ENCODE peak calls at places on chromosomes 11 and 22, in five cellular contexts. T, S, M, B and V are unnamed samples.

GRCh38 chr22:36155702-36156101 is 4.9 kb downstream of the APOL3 start:
- DNase-seq in M (peak; percentile 44), S (peak; percentile 40), B (peak; percentile 83), T (no peak), V (peak; percentile 27)

GRCh38 chr11:124717786-124718634 is 21.7 kb upstream of the NRGN start:
- DNase-seq in T (no peak), B (peak; percentile 32), M (no peak), S (peak; percentile 30), V (no peak)

GRCh38 chr11:86440305-86440716 is 65.6 kb downstream of the CCDC81 start:
- DNase-seq in M (no peak), S (no peak), B (peak; percentile 39), T (no peak), V (no peak)

GRCh38 chr11:34915136-34916013 is 804 bp downstream of the APIP start:
- DNase-seq in B (no peak), M (no peak), T (no peak), S (peak; percentile 58), V (peak; percentile 48)

GRCh38 chr11:47056261-47056915 is 119.8 kb downstream of the CSTPP1 start:
- DNase-seq in S (no peak), T (no peak), M (no peak), B (no peak), V (no peak)

GRCh38 chr11:35334385-35335090 is 84.8 kb downstream of the SLC1A2 start:
- DNase-seq in B (no peak), T (no peak), M (no peak), S (no peak), V (no peak)

GRCh38 chr11:12458042-12458441 is 80.7 kb downstream of the PARVA start:
- DNase-seq in T (no peak), B (no peak), S (no peak), M (no peak), V (no peak)

GRCh38 chr22:43477151-43477725 is 65.4 kb downstream of the MPPED1 start:
- DNase-seq in S (no peak), B (no peak), M (no peak), T (no peak), V (no peak)

GRCh38 chr11:60788401-60789110 is 3.4 kb downstream of the MS4A10 start:
- DNase-seq in T (no peak), B (no peak), S (no peak), M (no peak), V (no peak)

GRCh38 chr11:103464420-103464819 is 355.2 kb downstream of the DYNC2H1 start:
- DNase-seq in B (no peak), T (no peak), M (no peak), S (no peak), V (no peak)

GRCh38 chr22:46833228-46833627 is 70.8 kb downstream of the TBC1D22A start:
- DNase-seq in T (no peak), B (no peak), S (no peak), M (no peak), V (no peak)

GRCh38 chr11:128523616-128524015 is 63.7 kb downstream of the ETS1 start:
- DNase-seq in M (no peak), T (no peak), B (no peak), S (no peak), V (no peak)

GRCh38 chr11:2122222-2122906 is 16.8 kb downstream of the IGF2 start:
- DNase-seq in T (no peak), S (no peak), B (no peak), M (no peak), V (no peak)

GRCh38 chr11:115503083-115503885 is 931 bp downstream of the CADM1 start:
- DNase-seq in T (no peak), B (peak; percentile 61), S (peak; percentile 91), M (peak; percentile 74), V (peak; percentile 91)

GRCh38 chr11:26348776-26349175 is 16.8 kb downstream of the ANO3 start:
- DNase-seq in B (no peak), T (no peak), M (no peak), S (no peak), V (no peak)

GRCh38 chr22:19691721-19692341 is 22.5 kb upstream of the SEPTIN5 start:
- DNase-seq in M (no peak), T (no peak), B (no peak), S (no peak), V (no peak)

GRCh38 chr11:7442588-7443215 is 42.6 kb upstream of the OLFML1 start:
- DNase-seq in S (peak; percentile 83), B (peak; percentile 70), M (peak; percentile 74), T (peak; percentile 71), V (peak; percentile 79)

GRCh38 chr11:16840951-16841350 is 102.5 kb downstream of the C11orf58 start:
- DNase-seq in M (no peak), S (no peak), T (no peak), B (no peak), V (no peak)

GRCh38 chr22:31626427-31627150 is 35.4 kb downstream of the PISD start:
- DNase-seq in S (no peak), M (no peak), T (no peak), B (no peak), V (peak; percentile 37)

GRCh38 chr22:19634576-19634975 is 79.7 kb upstream of the SEPTIN5 start:
- DNase-seq in S (no peak), M (no peak), B (no peak), T (no peak), V (no peak)

GRCh38 chr22:27100789-27101188 is 443.4 kb downstream of the MIAT start:
- DNase-seq in S (no peak), M (no peak), T (no peak), B (no peak), V (no peak)

GRCh38 chr11:73997120-73997772 is 11.6 kb downstream of the UCP3 start:
- DNase-seq in S (no peak), T (no peak), M (no peak), B (no peak), V (no peak)

GRCh38 chr22:17969732-17970131 is 54.6 kb downstream of the MICAL3 start:
- DNase-seq in S (no peak), M (no peak), B (no peak), T (no peak), V (no peak)

GRCh38 chr11:101797335-101797734 is 117.5 kb upstream of the CEP126 start:
- DNase-seq in T (no peak), S (no peak), B (no peak), M (no peak), V (no peak)

GRCh38 chr11:56817661-56818060 is 69.2 kb upstream of the OR9G4 start:
- DNase-seq in M (no peak), B (no peak), S (no peak), T (no peak), V (no peak)

GRCh38 chr22:41001722-41002122 is 50.5 kb downstream of the RBX1 start:
- DNase-seq in M (no peak), T (no peak), S (no peak), B (no peak), V (no peak)

GRCh38 chr11:131712897-131713296 is 342.5 kb downstream of the NTM start:
- DNase-seq in B (no peak), S (no peak), M (no peak), T (no peak), V (no peak)

GRCh38 chr22:19942071-19942885 is 660 bp upstream of the TXNRD2 start:
- DNase-seq in M (no peak), T (no peak), B (peak; percentile 44), S (peak; percentile 61), V (peak; percentile 23)

GRCh38 chr11:10514210-10514609 is 26.8 kb downstream of the RNF141 start:
- DNase-seq in M (no peak), B (no peak), T (no peak), S (no peak), V (no peak)